ENCODE peak calls at places on chromosomes 6 and 20, in five cellular contexts. M is IMR-90, S is neuronal stem cell, L is H1, Q is mesenchymal stem cell. B is an unnamed sample.
A peak's percentile ranks its signal among the peaks of the same experiment; 100 is the strongest.

GRCh38 chr6:72620866-72621242 is 1.0 kb upstream of the KCNQ5 start:
- DNase-seq in L (no peak), S (no peak), Q (peak; percentile 7), M (no peak), B (peak; percentile 31)

GRCh38 chr20:60993647-60994046 is 258.4 kb upstream of the CDH4 start:
- DNase-seq in L (no peak), S (no peak), Q (peak; percentile 0), M (peak; percentile 8), B (no peak)

GRCh38 chr6:70479236-70479635 is 65.9 kb downstream of the FAM135A start:
- DNase-seq in L (no peak), Q (peak; percentile 10), M (peak; percentile 35), S (no peak), B (no peak)

GRCh38 chr6:143293526-143293925 is 157.0 kb downstream of the ADAT2 start:
- DNase-seq in Q (no peak), M (no peak), S (no peak), L (no peak), B (no peak)

GRCh38 chr6:152301806-152302568 is 335.2 kb downstream of the SYNE1 start:
- DNase-seq in M (peak; percentile 90), Q (peak; percentile 94), S (peak; percentile 76), L (peak; percentile 65), B (peak; percentile 92)

GRCh38 chr6:156175971-156176421 is 601.2 kb upstream of the ARID1B start:
- DNase-seq in L (peak; percentile 73), Q (peak; percentile 3), S (peak; percentile 59), M (no peak), B (peak; percentile 76)

GRCh38 chr20:34012735-34013134 is 19.0 kb downstream of the RALY start:
- DNase-seq in S (no peak), L (no peak), M (no peak), Q (no peak), B (no peak)

GRCh38 chr20:39009348-39009747 is 47.2 kb downstream of the DHX35 start:
- DNase-seq in M (no peak), S (no peak), L (no peak), Q (no peak), B (no peak)

GRCh38 chr20:2955257-2955950 is 82.1 kb downstream of the PTPRA start:
- DNase-seq in S (no peak), L (no peak), M (no peak), Q (no peak), B (no peak)

GRCh38 chr6:74356385-74356784 is 660.4 kb downstream of the CD109 start:
- DNase-seq in S (no peak), Q (peak; percentile 32), M (peak; percentile 25), L (no peak), B (no peak)

DNA sequence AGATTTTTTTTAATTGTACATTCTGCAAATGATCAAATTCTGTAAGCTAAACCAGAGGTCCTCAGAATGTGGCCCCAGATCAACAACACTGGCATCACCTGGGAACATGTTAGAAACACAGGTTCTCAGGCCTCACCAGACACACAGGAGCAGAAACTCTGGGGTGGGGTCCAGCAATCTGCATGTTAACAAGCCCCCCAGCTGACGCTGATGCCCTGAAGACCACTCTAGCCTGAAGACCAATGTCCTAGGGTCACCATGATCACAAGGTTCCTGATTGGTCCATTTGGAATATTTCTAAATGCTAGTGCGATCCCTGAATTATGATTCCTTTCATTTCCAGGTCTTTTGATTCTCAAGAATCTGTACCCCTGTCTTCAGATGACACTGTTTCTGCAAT is 2.4 kb upstream of the LY86 start:
- DNase-seq in Q (no peak), M (no peak), L (no peak), S (no peak), B (no peak)
- H3K14ac ChIP-seq in Q (no peak overlapping the region), M (no peak overlapping the region), L (no peak overlapping the region), S (no peak overlapping the region), B (no peak overlapping the region)

GRCh38 chr6:146913842-146914562 is 290.2 kb upstream of the STXBP5 start:
- DNase-seq in Q (peak; percentile 99), S (peak; percentile 65), L (peak; percentile 79), M (peak; percentile 99), B (peak; percentile 89)
- H3K14ac ChIP-seq in Q (no peak overlapping the region), S (no peak overlapping the region), L (no peak overlapping the region), M (peak overlapping the region; percentile 95), B (peak overlapping the region; percentile 6)

GRCh38 chr6:52419809-52420667 is at the start of gene EFHC1:
- DNase-seq in Q (peak; percentile 98), L (peak; percentile 96), M (peak; percentile 97), S (peak; percentile 97), B (peak; percentile 98)
- H3K14ac ChIP-seq in Q (peak within 1 kb of the TSS; percentile 91), L (no peak within 1 kb of the TSS), M (peak within 1 kb of the TSS; percentile 100), S (no peak within 1 kb of the TSS), B (peak within 1 kb of the TSS; percentile 82)

GRCh38 chr6:110650755-110651154 is 164.5 kb downstream of the CDK19 start:
- DNase-seq in M (no peak), Q (no peak), S (no peak), L (no peak), B (no peak)
- H3K14ac ChIP-seq in M (no peak overlapping the region), Q (no peak overlapping the region), S (no peak overlapping the region), L (no peak overlapping the region), B (no peak overlapping the region)

GRCh38 chr20:44701116-44701865 is 13.9 kb upstream of the CCN5 start:
- DNase-seq in Q (peak; percentile 44), M (peak; percentile 19), L (no peak), S (no peak), B (peak; percentile 77)

GRCh38 chr20:44702776-44703175 is 12.4 kb upstream of the CCN5 start:
- DNase-seq in M (peak; percentile 91), Q (peak; percentile 95), S (no peak), L (no peak), B (no peak)

GRCh38 chr20:44703183-44703925 is 11.8 kb upstream of the CCN5 start:
- DNase-seq in M (no peak), Q (no peak), L (no peak), S (no peak), B (no peak)

GRCh38 chr20:44700306-44700705 is 14.9 kb upstream of the CCN5 start:
- DNase-seq in M (no peak), L (no peak), S (no peak), Q (no peak), B (no peak)

GRCh38 chr20:44701889-44702288 is 13.3 kb upstream of the CCN5 start:
- DNase-seq in Q (no peak), L (no peak), S (no peak), M (no peak), B (no peak)
- H3K14ac ChIP-seq in Q (no peak overlapping the region), L (no peak overlapping the region), S (no peak overlapping the region), M (peak overlapping the region; percentile 63), B (no peak overlapping the region)

GRCh38 chr20:37564016-37564387 is 36.3 kb upstream of the BLCAP start:
- DNase-seq in Q (no peak), M (no peak), L (no peak), S (no peak), B (no peak)
- H3K14ac ChIP-seq in Q (no peak overlapping the region), M (no peak overlapping the region), L (no peak overlapping the region), S (no peak overlapping the region), B (no peak overlapping the region)

GRCh38 chr6:124973780-124974179 is 11.5 kb downstream of the RNF217 start:
- DNase-seq in L (no peak), Q (no peak), M (no peak), S (no peak), B (no peak)

GRCh38 chr6:124978451-124979293 is 16.4 kb downstream of the RNF217 start:
- DNase-seq in M (no peak), L (no peak), Q (no peak), S (no peak), B (no peak)

GRCh38 chr6:124979294-124979678 is 17.0 kb downstream of the RNF217 start:
- DNase-seq in L (no peak), Q (no peak), S (no peak), M (no peak), B (no peak)

GRCh38 chr6:124974770-124975377 is 12.6 kb downstream of the RNF217 start:
- DNase-seq in L (no peak), S (no peak), Q (no peak), M (no peak), B (no peak)

DNA sequence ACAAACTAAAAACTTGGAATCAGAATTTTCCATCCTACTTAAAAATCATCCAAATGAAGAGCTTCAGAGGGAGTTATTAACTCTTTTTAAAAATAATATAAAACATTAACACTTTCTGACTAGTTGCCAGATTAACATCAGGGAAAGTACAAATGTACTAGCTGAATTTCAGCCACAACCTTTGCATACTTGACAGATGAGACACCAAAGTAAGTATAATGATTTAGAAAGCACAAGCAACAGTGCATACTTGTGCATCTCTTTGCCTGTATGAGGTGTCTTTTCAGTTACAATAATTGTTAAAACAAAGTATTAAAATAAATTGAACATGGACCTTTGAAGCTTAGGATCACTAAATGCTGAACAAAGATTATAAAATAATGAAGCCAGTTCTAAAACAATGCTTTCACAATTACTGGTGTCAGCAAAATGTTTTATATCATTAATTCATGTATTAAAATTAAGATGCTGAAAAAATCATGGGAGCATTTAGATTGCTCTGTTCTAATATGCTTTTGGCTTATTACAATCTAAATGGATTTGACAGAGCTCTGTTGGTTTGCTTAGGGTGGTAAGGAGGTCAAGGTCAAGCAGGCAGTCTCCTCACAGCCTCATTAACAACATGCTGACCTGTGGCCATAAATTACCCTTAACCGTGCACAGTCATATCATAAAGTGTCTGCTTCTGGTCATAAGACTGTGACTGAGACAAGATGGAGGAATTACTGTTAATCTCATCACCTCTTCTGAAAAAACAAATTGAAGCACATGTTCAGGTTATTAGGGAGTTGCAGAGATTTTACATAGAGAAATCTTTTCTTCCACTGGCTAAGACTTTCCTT is 15.1 kb downstream of the RNF217 start:
- DNase-seq in L (no peak), S (no peak), Q (peak; percentile 51), M (peak; percentile 68), B (no peak)
- H3K14ac ChIP-seq in L (no peak overlapping the region), S (no peak overlapping the region), Q (no peak overlapping the region), M (peak overlapping the region; percentile 50), B (no peak overlapping the region)

B was measured in H9.